ENCODE peak calls at places on chromosomes 1 and 21, in six cellular contexts. J, C, X, Z, I and O are unnamed samples.
A peak's percentile ranks its signal among the peaks of the same experiment; 100 is the strongest.

GRCh38 chr21:17343055-17343454 is 169.8 kb upstream of the CXADR start:
- DNase-seq in J (no peak), C (no peak), X (peak; percentile 8), Z (no peak), I (no peak), O (no peak)

GRCh38 chr1:100542264-100542663 is 4.3 kb downstream of the GPR88 start:
- DNase-seq in J (no peak), C (no peak), X (no peak), Z (no peak), I (no peak), O (no peak)

GRCh38 chr1:208985231-208985630 is 598.3 kb upstream of the CAMK1G start:
- DNase-seq in J (no peak), C (no peak), X (no peak), Z (no peak), I (no peak), O (no peak)

GRCh38 chr1:113422315-113423068 is 32.2 kb downstream of the MAGI3 start:
- DNase-seq in J (no peak), C (no peak), X (no peak), Z (no peak), I (no peak), O (no peak)

GRCh38 chr1:203403586-203403985 is 52.7 kb upstream of the FMOD start:
- DNase-seq in J (no peak), C (no peak), X (no peak), Z (no peak), I (no peak), O (no peak)

GRCh38 chr1:77762072-77762476 is 2.4 kb upstream of the USP33 start:
- DNase-seq in J (no peak), C (no peak), X (no peak), Z (peak; percentile 68), I (no peak), O (no peak)

GRCh38 chr1:196372896-196373536 is 235.2 kb downstream of the KCNT2 start:
- DNase-seq in J (no peak), C (no peak), X (no peak), Z (peak; percentile 38), I (no peak), O (no peak)

GRCh38 chr1:50766688-50767087 is 193.4 kb downstream of the FAF1 start:
- DNase-seq in J (no peak), C (no peak), X (no peak), Z (no peak), I (no peak), O (no peak)

GRCh38 chr21:25997788-25998611 is 172.6 kb downstream of the APP start:
- DNase-seq in J (no peak), C (peak; percentile 64), X (no peak), Z (no peak), I (peak; percentile 31), O (no peak)

GRCh38 chr1:145963218-145964019 is 956 bp downstream of the ANKRD34A start:
- DNase-seq in J (no peak), C (no peak), X (no peak), Z (peak; percentile 34), I (no peak), O (no peak)

GRCh38 chr21:37658121-37658993 is 257.9 kb downstream of the KCNJ6 start:
- DNase-seq in J (no peak), C (no peak), X (no peak), Z (no peak), I (no peak), O (no peak)

GRCh38 chr1:8665824-8666223 is 151.6 kb downstream of the RERE start:
- DNase-seq in J (no peak), C (no peak), X (no peak), Z (no peak), I (no peak), O (no peak)

GRCh38 chr1:48602349-48602748 is 130.3 kb upstream of the SPATA6 start:
- DNase-seq in J (no peak), C (no peak), X (no peak), Z (no peak), I (no peak), O (no peak)

GRCh38 chr1:60589916-60590315 is 492.4 kb upstream of the NFIA start:
- DNase-seq in J (no peak), C (no peak), X (no peak), Z (no peak), I (no peak), O (no peak)

GRCh38 chr1:81808760-81809159 is 8.0 kb downstream of the ADGRL2 start:
- DNase-seq in J (no peak), C (no peak), X (no peak), Z (peak; percentile 29), I (no peak), O (no peak)

GRCh38 chr1:192878249-192878648 is 69.4 kb downstream of the RGS2 start:
- DNase-seq in J (no peak), C (peak; percentile 40), X (no peak), Z (no peak), I (no peak), O (no peak)

GRCh38 chr1:36128126-36128904 is 3.3 kb upstream of the COL8A2 start:
- DNase-seq in J (no peak), C (no peak), X (no peak), Z (no peak), I (no peak), O (no peak)

GRCh38 chr1:42186172-42186571 is 21.6 kb upstream of the GUCA2A start:
- DNase-seq in J (no peak), C (no peak), X (no peak), Z (no peak), I (no peak), O (no peak)

GRCh38 chr21:41875086-41875485 is 4.1 kb downstream of the PRDM15 start:
- DNase-seq in J (no peak), C (no peak), X (no peak), Z (no peak), I (no peak), O (no peak)

DNA sequence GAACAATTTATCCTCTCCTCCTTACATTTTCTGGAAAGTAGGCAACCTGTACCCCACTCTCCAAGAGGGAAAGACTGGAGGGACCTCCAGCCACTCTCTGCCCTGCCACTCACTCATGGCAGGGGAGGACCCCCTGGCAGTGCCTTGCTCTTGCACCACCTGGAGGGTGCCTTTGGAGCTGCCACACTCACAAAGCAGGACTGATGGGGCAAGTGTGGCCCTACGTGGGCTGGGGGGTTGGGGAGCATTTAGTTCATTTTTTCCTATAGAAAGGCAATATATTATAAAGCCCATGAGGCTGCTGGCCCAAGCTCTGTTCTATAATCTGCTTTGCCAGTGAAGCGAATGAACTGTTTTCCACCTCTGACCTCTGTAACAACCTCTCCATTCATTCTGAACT is 50.3 kb downstream of the GPR161 start:
- DNase-seq in J (no peak), C (no peak), X (no peak), Z (no peak), I (no peak), O (peak; percentile 32)
- TF ChIP-seq CTCF in J (no peak), C (no peak), X (no peak), Z (no peak), I (no peak), O (no peak)

DNA sequence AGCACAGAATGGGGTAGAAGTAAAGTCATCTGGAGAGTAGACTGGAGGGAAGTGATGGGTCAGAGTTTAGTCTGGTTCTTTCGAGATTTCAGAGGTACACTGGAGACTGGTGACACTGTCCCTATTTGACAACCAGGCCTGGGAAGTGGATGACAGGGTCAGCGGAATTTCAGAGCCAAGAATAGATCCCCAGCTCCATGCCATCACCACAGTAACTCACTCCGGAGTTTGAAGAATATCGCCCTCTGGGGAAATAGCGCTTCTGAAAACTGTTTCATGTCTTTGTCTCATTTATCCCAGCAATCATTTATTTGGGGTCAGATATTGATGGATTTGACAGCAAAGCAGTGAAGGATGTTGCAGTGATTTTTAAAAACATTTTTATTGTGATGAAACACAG is 7.6 kb upstream of the NFASC start:
- DNase-seq in J (no peak), C (no peak), X (no peak), Z (no peak), I (no peak), O (no peak)
- TF ChIP-seq CTCF in J (no peak), C (no peak), X (no peak), Z (no peak), I (no peak), O (no peak)

GRCh38 chr1:117842408-117843170 is 86.8 kb downstream of the GDAP2 start:
- DNase-seq in J (no peak), C (no peak), X (no peak), Z (no peak), I (no peak), O (no peak)
- TF ChIP-seq CTCF in J (no peak), C (no peak), X (no peak), Z (no peak), I (peak; percentile 10), O (no peak)

DNA sequence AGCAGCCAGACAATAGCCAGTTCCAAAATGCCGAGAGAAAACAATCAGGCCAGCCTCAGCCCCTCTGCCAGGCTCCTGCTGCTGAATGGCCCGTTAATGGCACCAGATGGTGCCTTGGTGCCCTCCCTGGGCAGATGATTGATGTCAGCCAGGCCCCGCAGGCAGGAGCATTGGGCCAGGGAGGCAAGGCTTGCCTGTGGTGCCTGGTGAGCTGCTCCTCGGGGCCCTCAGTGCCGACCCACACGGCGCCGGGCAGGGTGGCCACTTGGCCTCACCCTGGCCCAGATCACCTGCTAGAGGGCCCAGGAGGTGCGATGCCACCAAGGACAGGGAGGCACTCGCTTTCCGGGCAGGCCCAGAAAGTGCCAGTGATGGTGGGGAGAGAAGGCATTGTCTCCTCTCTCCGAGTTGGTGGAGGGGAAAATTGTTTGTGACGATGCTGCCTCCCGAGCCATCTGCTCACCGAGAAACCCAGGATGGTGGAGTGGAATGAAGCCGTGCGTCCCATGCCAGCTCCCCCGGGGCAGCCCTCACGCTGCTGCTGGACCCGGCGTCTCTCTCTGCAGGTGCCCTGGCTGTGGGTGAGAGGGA is 28.1 kb downstream of the QSOX1 start:
- DNase-seq in J (peak; percentile 13), C (no peak), X (no peak), Z (no peak), I (no peak), O (no peak)
- TF ChIP-seq CTCF in J (no peak), C (no peak), X (no peak), Z (no peak), I (no peak), O (no peak)

GRCh38 chr1:182984621-182985020 is 31.7 kb upstream of the SHCBP1L start:
- DNase-seq in J (no peak), C (no peak), X (no peak), Z (no peak), I (no peak), O (no peak)
- TF ChIP-seq CTCF in J (no peak), C (no peak), X (no peak), Z (no peak), I (no peak), O (no peak)

DNA sequence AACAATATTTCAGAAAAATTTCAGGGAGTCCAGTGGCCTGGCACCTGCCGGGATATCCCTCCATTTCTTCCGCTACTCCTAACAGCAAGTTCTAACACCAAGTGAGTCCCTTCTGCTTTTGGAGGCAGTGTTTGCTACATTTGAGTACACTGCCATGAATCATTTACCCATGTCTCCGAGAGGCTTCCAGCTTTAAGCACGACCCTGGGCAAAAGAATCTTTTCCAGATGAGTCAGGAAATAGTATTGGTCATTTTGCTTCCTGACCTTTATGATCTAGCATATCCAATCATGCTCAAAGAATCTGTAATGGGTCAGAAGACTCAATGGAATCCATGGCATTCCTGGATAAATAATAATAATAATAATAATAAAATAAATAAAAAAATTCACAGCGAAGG is 60.7 kb upstream of the FMN2 start:
- DNase-seq in J (no peak), C (no peak), X (no peak), Z (peak; percentile 90), I (no peak), O (no peak)
- TF ChIP-seq CTCF in J (no peak), C (no peak), X (no peak), Z (no peak), I (no peak), O (peak; percentile 16)

GRCh38 chr1:228238007-228238406 is 30.2 kb downstream of the OBSCN start:
- DNase-seq in J (no peak), C (no peak), X (no peak), Z (no peak), I (no peak), O (no peak)
- TF ChIP-seq CTCF in J (no peak), C (no peak), X (no peak), Z (no peak), I (no peak), O (no peak)